ENCODE peak calls at places on chromosomes 16 and 17, in ten cellular contexts. V is stimulated activated CD8-positive, alpha-beta memory T cell treated with anti-CD3 and anti-CD28 coated beads, Interleukin-7, amount 100 ng/mL, for 24 hours; I is neuronal stem cell; D is sigmoid colon; H is effector memory CD8-positive, alpha-beta T cell; L is GM13976; X is neural crest cell; P is H54; B is GM23338; Y is kidney. F is an unnamed sample.

GRCh38 chr16:23254338-23254737 is 47.8 kb upstream of the SCNN1B start:
- DNase-seq in V (no peak), I (no peak), D (no peak), H (no peak), L (no peak), X (no peak), P (peak; percentile 45), B (peak; percentile 14), Y (no peak), F (no peak)

GRCh38 chr17:22217135-22217534 is 524.8 kb downstream of the KCNJ18 start:
- DNase-seq in V (no peak), I (peak; percentile 0), D (no peak), H (no peak), L (no peak), X (no peak), P (no peak), B (peak; percentile 83), Y (no peak), F (no peak)

GRCh38 chr16:87310610-87311009 is 6.6 kb downstream of the C16orf95 start:
- DNase-seq in V (no peak), I (no peak), D (no peak), H (no peak), L (no peak), X (no peak), P (no peak), B (no peak), Y (peak; percentile 47), F (no peak)

GRCh38 chr16:27363797-27364196 is 38.2 kb upstream of the IL21R start:
- DNase-seq in V (no peak), I (no peak), D (peak; percentile 76), H (no peak), L (no peak), X (no peak), P (no peak), B (no peak), Y (no peak), F (no peak)

GRCh38 chr17:2703606-2704005 is 8.0 kb downstream of the CLUH start:
- DNase-seq in V (no peak), I (no peak), D (no peak), H (no peak), L (no peak), X (no peak), P (no peak), B (no peak), Y (peak; percentile 49), F (no peak)

GRCh38 chr17:37488009-37488604 is 1.6 kb upstream of the DUSP14 start:
- DNase-seq in V (no peak), I (no peak), D (no peak), H (no peak), L (peak; percentile 44), X (no peak), P (peak; percentile 85), B (peak; percentile 72), Y (no peak), F (peak; percentile 73)

GRCh38 chr17:352421-353212 is at the start of gene RPH3AL:
- DNase-seq in V (no peak), I (peak; percentile 48), D (no peak), H (no peak), L (no peak), X (no peak), P (no peak), B (peak; percentile 51), Y (peak; percentile 93), F (peak; percentile 97)

GRCh38 chr17:82384730-82385429 is 13.3 kb downstream of the UTS2R start:
- DNase-seq in V (no peak), I (no peak), D (no peak), H (no peak), L (no peak), X (no peak), P (peak; percentile 84), B (peak; percentile 63), Y (peak; percentile 90), F (peak; percentile 29)

GRCh38 chr16:79826732-79827514 is 226.4 kb upstream of the MAF start:
- DNase-seq in V (no peak), I (no peak), D (no peak), H (no peak), L (no peak), X (no peak), P (no peak), B (no peak), Y (no peak), F (no peak)

GRCh38 chr17:49898547-49899490 is 51.0 kb upstream of the TAC4 start:
- DNase-seq in V (no peak), I (no peak), D (no peak), H (no peak), L (no peak), X (no peak), P (no peak), B (peak; percentile 91), Y (no peak), F (peak; percentile 94)